ENCODE peak calls at places on chromosomes 1 and 21, in eight cellular contexts. One of them, this sample, is unnamed.
A peak's percentile ranks its signal among the peaks of the same experiment; 100 is the strongest.

GRCh38 chr1:52978045-52978444 is 51.0 kb downstream of the SCP2 start:
- DNase-seq in tibial nerve: no peak
- DNase-seq in fibroblast of lung: no peak
- DNase-seq in esophagus squamous epithelium: no peak
- DNase-seq in CD4-positive, alpha-beta T cell: no peak
- DNase-seq in tibial artery: no peak
- DNase-seq in SK-N-MC: no peak
- DNase-seq in CD4-positive, alpha-beta memory T cell: no peak
- DNase-seq in this sample: no peak

GRCh38 chr1:79847715-79848114 is 841.2 kb upstream of the ADGRL4 start:
- DNase-seq in CD4-positive, alpha-beta memory T cell: no peak
- DNase-seq in CD4-positive, alpha-beta T cell: no peak
- DNase-seq in tibial nerve: no peak
- DNase-seq in SK-N-MC: no peak
- DNase-seq in fibroblast of lung: no peak
- DNase-seq in esophagus squamous epithelium: no peak
- DNase-seq in tibial artery: no peak
- DNase-seq in this sample: no peak

GRCh38 chr1:187689137-187689536 is 860.4 kb downstream of the PLA2G4A start:
- DNase-seq in fibroblast of lung: peak; percentile 88
- DNase-seq in SK-N-MC: no peak
- DNase-seq in CD4-positive, alpha-beta T cell: no peak
- DNase-seq in CD4-positive, alpha-beta memory T cell: no peak
- DNase-seq in tibial artery: no peak
- DNase-seq in tibial nerve: no peak
- DNase-seq in esophagus squamous epithelium: no peak
- DNase-seq in this sample: no peak

GRCh38 chr1:242556276-242556675 is 31.8 kb upstream of the PLD5 start:
- DNase-seq in SK-N-MC: no peak
- DNase-seq in esophagus squamous epithelium: no peak
- DNase-seq in tibial artery: no peak
- DNase-seq in CD4-positive, alpha-beta T cell: no peak
- DNase-seq in fibroblast of lung: no peak
- DNase-seq in tibial nerve: no peak
- DNase-seq in CD4-positive, alpha-beta memory T cell: no peak
- DNase-seq in this sample: no peak

GRCh38 chr1:177729646-177730045 is 240.2 kb downstream of the SEC16B start:
- DNase-seq in CD4-positive, alpha-beta memory T cell: no peak
- DNase-seq in tibial nerve: no peak
- DNase-seq in CD4-positive, alpha-beta T cell: no peak
- DNase-seq in esophagus squamous epithelium: no peak
- DNase-seq in SK-N-MC: peak; percentile 82
- DNase-seq in fibroblast of lung: no peak
- DNase-seq in tibial artery: no peak
- DNase-seq in this sample: no peak

GRCh38 chr1:203217139-203217621 is 12.3 kb downstream of the CHIT1 start:
- DNase-seq in esophagus squamous epithelium: no peak
- DNase-seq in fibroblast of lung: no peak
- DNase-seq in CD4-positive, alpha-beta T cell: no peak
- DNase-seq in tibial nerve: no peak
- DNase-seq in SK-N-MC: no peak
- DNase-seq in CD4-positive, alpha-beta memory T cell: no peak
- DNase-seq in tibial artery: no peak
- DNase-seq in this sample: no peak

GRCh38 chr21:39444406-39445145 is 1.0 kb downstream of the LCA5L start:
- DNase-seq in tibial artery: no peak
- DNase-seq in CD4-positive, alpha-beta T cell: no peak
- DNase-seq in fibroblast of lung: peak; percentile 22
- DNase-seq in tibial nerve: no peak
- DNase-seq in esophagus squamous epithelium: no peak
- DNase-seq in SK-N-MC: no peak
- DNase-seq in CD4-positive, alpha-beta memory T cell: no peak
- DNase-seq in this sample: no peak

GRCh38 chr21:41396452-41397107 is 29.5 kb upstream of the MX1 start:
- DNase-seq in CD4-positive, alpha-beta memory T cell: no peak
- DNase-seq in SK-N-MC: peak; percentile 35
- DNase-seq in fibroblast of lung: no peak
- DNase-seq in tibial artery: peak; percentile 59
- DNase-seq in CD4-positive, alpha-beta T cell: no peak
- DNase-seq in esophagus squamous epithelium: no peak
- DNase-seq in tibial nerve: no peak
- DNase-seq in this sample: no peak

GRCh38 chr1:114093624-114094302 is 59.9 kb downstream of the SYT6 start:
- DNase-seq in SK-N-MC: no peak
- DNase-seq in CD4-positive, alpha-beta memory T cell: no peak
- DNase-seq in esophagus squamous epithelium: no peak
- DNase-seq in tibial nerve: no peak
- DNase-seq in tibial artery: no peak
- DNase-seq in fibroblast of lung: peak; percentile 9
- DNase-seq in CD4-positive, alpha-beta T cell: no peak
- DNase-seq in this sample: no peak

GRCh38 chr1:237938553-237938952 is 47.8 kb upstream of the ZP4 start:
- DNase-seq in CD4-positive, alpha-beta memory T cell: no peak
- DNase-seq in tibial artery: no peak
- DNase-seq in tibial nerve: no peak
- DNase-seq in SK-N-MC: no peak
- DNase-seq in esophagus squamous epithelium: no peak
- DNase-seq in CD4-positive, alpha-beta T cell: no peak
- DNase-seq in fibroblast of lung: no peak
- DNase-seq in this sample: no peak

GRCh38 chr21:29511076-29511475 is 212.4 kb downstream of the BACH1 start:
- DNase-seq in CD4-positive, alpha-beta T cell: no peak
- DNase-seq in CD4-positive, alpha-beta memory T cell: no peak
- DNase-seq in esophagus squamous epithelium: no peak
- DNase-seq in tibial nerve: no peak
- DNase-seq in tibial artery: no peak
- DNase-seq in SK-N-MC: no peak
- DNase-seq in fibroblast of lung: no peak
- DNase-seq in this sample: no peak

GRCh38 chr21:18468775-18469174 is 65.2 kb upstream of the TMPRSS15 start:
- DNase-seq in esophagus squamous epithelium: no peak
- DNase-seq in fibroblast of lung: peak; percentile 0
- DNase-seq in tibial nerve: no peak
- DNase-seq in CD4-positive, alpha-beta memory T cell: no peak
- DNase-seq in CD4-positive, alpha-beta T cell: no peak
- DNase-seq in tibial artery: no peak
- DNase-seq in SK-N-MC: peak; percentile 53
- DNase-seq in this sample: no peak

GRCh38 chr1:94713472-94714141 is 106.5 kb upstream of the SLC44A3 start:
- DNase-seq in tibial artery: peak; percentile 89
- DNase-seq in tibial nerve: peak; percentile 89
- DNase-seq in SK-N-MC: no peak
- DNase-seq in fibroblast of lung: peak; percentile 96
- DNase-seq in esophagus squamous epithelium: peak; percentile 26
- DNase-seq in CD4-positive, alpha-beta memory T cell: no peak
- DNase-seq in CD4-positive, alpha-beta T cell: no peak
- DNase-seq in this sample: no peak
- H3K27ac ChIP-seq in tibial artery: no peak overlapping the region
- H3K27ac ChIP-seq in tibial nerve: peak overlapping the region; percentile 35
- H3K27ac ChIP-seq in SK-N-MC: no peak overlapping the region
- H3K27ac ChIP-seq in fibroblast of lung: peak overlapping the region; percentile 20
- H3K27ac ChIP-seq in esophagus squamous epithelium: peak overlapping the region; percentile 58
- H3K27ac ChIP-seq in CD4-positive, alpha-beta memory T cell: no peak overlapping the region
- H3K27ac ChIP-seq in CD4-positive, alpha-beta T cell: no peak overlapping the region
- H3K27ac ChIP-seq in this sample: no peak overlapping the region

GRCh38 chr1:84571150-84571535 is 3.1 kb downstream of the CTBS start:
- DNase-seq in CD4-positive, alpha-beta memory T cell: no peak
- DNase-seq in tibial artery: no peak
- DNase-seq in CD4-positive, alpha-beta T cell: no peak
- DNase-seq in SK-N-MC: no peak
- DNase-seq in tibial nerve: no peak
- DNase-seq in fibroblast of lung: no peak
- DNase-seq in esophagus squamous epithelium: no peak
- DNase-seq in this sample: no peak
- H3K27ac ChIP-seq in CD4-positive, alpha-beta memory T cell: no peak overlapping the region
- H3K27ac ChIP-seq in tibial artery: no peak overlapping the region
- H3K27ac ChIP-seq in CD4-positive, alpha-beta T cell: no peak overlapping the region
- H3K27ac ChIP-seq in SK-N-MC: no peak overlapping the region
- H3K27ac ChIP-seq in tibial nerve: no peak overlapping the region
- H3K27ac ChIP-seq in fibroblast of lung: no peak overlapping the region
- H3K27ac ChIP-seq in esophagus squamous epithelium: no peak overlapping the region
- H3K27ac ChIP-seq in this sample: no peak overlapping the region

GRCh38 chr1:209432443-209432825 is 151.1 kb upstream of the CAMK1G start:
- DNase-seq in CD4-positive, alpha-beta memory T cell: no peak
- DNase-seq in fibroblast of lung: no peak
- DNase-seq in esophagus squamous epithelium: no peak
- DNase-seq in tibial artery: no peak
- DNase-seq in SK-N-MC: no peak
- DNase-seq in CD4-positive, alpha-beta T cell: no peak
- DNase-seq in tibial nerve: no peak
- DNase-seq in this sample: no peak

GRCh38 chr1:209433649-209434031 is 149.9 kb upstream of the CAMK1G start:
- DNase-seq in esophagus squamous epithelium: no peak
- DNase-seq in CD4-positive, alpha-beta memory T cell: no peak
- DNase-seq in fibroblast of lung: no peak
- DNase-seq in tibial nerve: no peak
- DNase-seq in SK-N-MC: no peak
- DNase-seq in tibial artery: no peak
- DNase-seq in CD4-positive, alpha-beta T cell: no peak
- DNase-seq in this sample: no peak

GRCh38 chr1:209434066-209434465 is 149.4 kb upstream of the CAMK1G start:
- DNase-seq in tibial nerve: no peak
- DNase-seq in fibroblast of lung: no peak
- DNase-seq in esophagus squamous epithelium: no peak
- DNase-seq in tibial artery: no peak
- DNase-seq in CD4-positive, alpha-beta memory T cell: no peak
- DNase-seq in CD4-positive, alpha-beta T cell: no peak
- DNase-seq in SK-N-MC: no peak
- DNase-seq in this sample: no peak

GRCh38 chr1:209434631-209435217 is 148.8 kb upstream of the CAMK1G start:
- DNase-seq in CD4-positive, alpha-beta memory T cell: no peak
- DNase-seq in tibial artery: no peak
- DNase-seq in CD4-positive, alpha-beta T cell: no peak
- DNase-seq in fibroblast of lung: no peak
- DNase-seq in SK-N-MC: no peak
- DNase-seq in tibial nerve: no peak
- DNase-seq in esophagus squamous epithelium: no peak
- DNase-seq in this sample: peak; percentile 5

GRCh38 chr1:209435654-209436566 is 147.6 kb upstream of the CAMK1G start:
- DNase-seq in CD4-positive, alpha-beta memory T cell: no peak
- DNase-seq in esophagus squamous epithelium: no peak
- DNase-seq in tibial artery: peak; percentile 54
- DNase-seq in SK-N-MC: peak; percentile 2
- DNase-seq in fibroblast of lung: peak; percentile 69
- DNase-seq in CD4-positive, alpha-beta T cell: peak; percentile 1
- DNase-seq in tibial nerve: peak; percentile 58
- DNase-seq in this sample: peak; percentile 54
- H3K27ac ChIP-seq in CD4-positive, alpha-beta memory T cell: no peak overlapping the region
- H3K27ac ChIP-seq in esophagus squamous epithelium: peak overlapping the region; percentile 89
- H3K27ac ChIP-seq in tibial artery: no peak overlapping the region
- H3K27ac ChIP-seq in SK-N-MC: no peak overlapping the region
- H3K27ac ChIP-seq in fibroblast of lung: no peak overlapping the region
- H3K27ac ChIP-seq in CD4-positive, alpha-beta T cell: no peak overlapping the region
- H3K27ac ChIP-seq in tibial nerve: no peak overlapping the region
- H3K27ac ChIP-seq in this sample: no peak overlapping the region

DNA sequence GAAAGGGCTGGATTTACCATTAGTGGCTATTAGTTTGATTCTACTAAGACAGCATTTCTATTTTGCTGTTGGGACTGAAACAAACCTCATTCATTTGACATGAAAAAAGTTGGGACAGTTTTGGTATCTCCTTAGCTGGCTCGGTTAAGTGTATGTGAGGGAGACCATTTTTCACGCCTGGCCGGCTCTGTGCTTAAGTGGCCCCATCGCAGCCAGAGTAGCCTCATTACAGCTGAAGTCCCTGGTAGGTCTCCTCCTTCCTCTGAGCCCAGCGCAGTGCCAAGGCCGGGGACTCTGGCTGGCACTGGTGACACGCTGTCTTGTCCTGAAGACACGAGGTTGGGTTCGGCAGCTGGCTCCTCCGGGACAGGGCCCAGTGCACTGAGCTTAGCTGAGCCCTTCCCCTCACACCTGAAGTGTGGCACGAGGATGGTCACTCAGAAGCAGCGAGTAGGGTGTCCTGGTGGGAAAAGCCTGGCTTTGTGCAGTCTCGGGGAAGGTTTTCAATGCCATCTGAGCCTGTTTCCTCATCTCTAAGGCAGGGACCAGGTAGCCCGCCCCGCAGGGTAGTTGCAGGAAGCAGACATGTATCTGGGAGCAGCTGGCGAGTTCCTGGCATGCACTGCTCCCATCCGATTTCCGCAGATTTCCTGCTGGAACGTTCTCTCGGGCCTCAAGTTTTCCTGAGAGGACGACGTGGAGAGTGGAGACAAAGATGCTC is 196.5 kb downstream of the DYRK1A start:
- DNase-seq in tibial nerve: no peak
- DNase-seq in esophagus squamous epithelium: no peak
- DNase-seq in SK-N-MC: no peak
- DNase-seq in CD4-positive, alpha-beta memory T cell: no peak
- DNase-seq in tibial artery: peak; percentile 37
- DNase-seq in fibroblast of lung: no peak
- DNase-seq in CD4-positive, alpha-beta T cell: peak; percentile 4
- DNase-seq in this sample: no peak
- H3K27ac ChIP-seq in tibial nerve: peak overlapping the region; percentile 86
- H3K27ac ChIP-seq in esophagus squamous epithelium: peak overlapping the region; percentile 94
- H3K27ac ChIP-seq in SK-N-MC: no peak overlapping the region
- H3K27ac ChIP-seq in CD4-positive, alpha-beta memory T cell: peak overlapping the region; percentile 91
- H3K27ac ChIP-seq in tibial artery: peak overlapping the region; percentile 86
- H3K27ac ChIP-seq in fibroblast of lung: peak overlapping the region; percentile 98
- H3K27ac ChIP-seq in CD4-positive, alpha-beta T cell: peak overlapping the region; percentile 88
- H3K27ac ChIP-seq in this sample: peak overlapping the region; percentile 82

DNA sequence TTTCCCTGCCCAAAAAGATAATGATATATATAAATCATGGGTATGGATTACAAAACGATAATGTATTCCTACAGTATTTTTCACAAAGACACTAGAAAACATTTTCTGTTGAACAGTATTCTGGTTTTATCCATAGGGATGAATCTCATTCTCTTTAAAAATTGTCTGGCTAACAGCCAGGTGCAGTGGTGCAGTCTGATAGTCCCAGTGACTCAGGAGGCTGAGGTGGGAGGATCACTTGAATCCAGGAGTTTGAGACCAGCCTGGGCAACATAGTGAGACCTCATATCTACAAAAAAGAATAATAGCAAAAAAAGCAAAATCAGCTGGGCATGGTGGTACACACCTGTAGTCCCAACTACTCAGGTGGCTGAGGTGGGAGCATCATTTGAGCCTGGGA is 23.3 kb downstream of the PIP5K1A start:
- DNase-seq in fibroblast of lung: no peak
- DNase-seq in tibial nerve: no peak
- DNase-seq in esophagus squamous epithelium: no peak
- DNase-seq in CD4-positive, alpha-beta T cell: no peak
- DNase-seq in CD4-positive, alpha-beta memory T cell: no peak
- DNase-seq in SK-N-MC: no peak
- DNase-seq in tibial artery: no peak
- DNase-seq in this sample: no peak
- H3K27ac ChIP-seq in fibroblast of lung: no peak overlapping the region
- H3K27ac ChIP-seq in tibial nerve: no peak overlapping the region
- H3K27ac ChIP-seq in esophagus squamous epithelium: no peak overlapping the region
- H3K27ac ChIP-seq in CD4-positive, alpha-beta T cell: no peak overlapping the region
- H3K27ac ChIP-seq in CD4-positive, alpha-beta memory T cell: no peak overlapping the region
- H3K27ac ChIP-seq in SK-N-MC: no peak overlapping the region
- H3K27ac ChIP-seq in tibial artery: no peak overlapping the region
- H3K27ac ChIP-seq in this sample: no peak overlapping the region